ENCODE peak calls at places on chromosomes 2 and 18, in ten cellular contexts. One of them, this sample, is unnamed.
A peak's percentile ranks its signal among the peaks of the same experiment; 100 is the strongest.

GRCh38 chr2:215579809-215580208 is 143.9 kb upstream of the FN1 start:
- DNase-seq in uterus: no peak
- DNase-seq in heart left ventricle: no peak
- DNase-seq in AG10803: peak; percentile 95
- DNase-seq in spleen: no peak
- DNase-seq in Panc1: no peak
- DNase-seq in cardiac fibroblast: peak; percentile 98
- DNase-seq in AG04449: peak; percentile 76
- DNase-seq in Peyer's patch: no peak
- DNase-seq in cardiac muscle cell: no peak
- DNase-seq in this sample: peak; percentile 85

GRCh38 chr2:25528173-25528572 is 145.2 kb downstream of the DTNB start:
- DNase-seq in AG04449: peak; percentile 21
- DNase-seq in uterus: no peak
- DNase-seq in heart left ventricle: no peak
- DNase-seq in cardiac fibroblast: peak; percentile 76
- DNase-seq in spleen: no peak
- DNase-seq in AG10803: peak; percentile 69
- DNase-seq in cardiac muscle cell: no peak
- DNase-seq in Peyer's patch: no peak
- DNase-seq in Panc1: no peak
- DNase-seq in this sample: peak; percentile 48

GRCh38 chr2:4803396-4803795 is 888.8 kb upstream of the SOX11 start:
- DNase-seq in heart left ventricle: no peak
- DNase-seq in spleen: no peak
- DNase-seq in AG04449: no peak
- DNase-seq in cardiac muscle cell: no peak
- DNase-seq in Panc1: no peak
- DNase-seq in cardiac fibroblast: no peak
- DNase-seq in AG10803: no peak
- DNase-seq in uterus: no peak
- DNase-seq in Peyer's patch: no peak
- DNase-seq in this sample: no peak

GRCh38 chr18:79396431-79397287 is 929 bp downstream of the NFATC1 start:
- DNase-seq in cardiac fibroblast: peak; percentile 52
- DNase-seq in Panc1: no peak
- DNase-seq in Peyer's patch: peak; percentile 79
- DNase-seq in heart left ventricle: peak; percentile 76
- DNase-seq in uterus: peak; percentile 55
- DNase-seq in AG04449: no peak
- DNase-seq in spleen: peak; percentile 92
- DNase-seq in AG10803: peak; percentile 52
- DNase-seq in cardiac muscle cell: peak; percentile 71
- DNase-seq in this sample: peak; percentile 54

GRCh38 chr18:44723973-44724778 is 43.5 kb downstream of the SETBP1 start:
- DNase-seq in Peyer's patch: no peak
- DNase-seq in AG04449: no peak
- DNase-seq in cardiac fibroblast: no peak
- DNase-seq in spleen: no peak
- DNase-seq in uterus: no peak
- DNase-seq in AG10803: no peak
- DNase-seq in Panc1: no peak
- DNase-seq in heart left ventricle: no peak
- DNase-seq in cardiac muscle cell: peak; percentile 42
- DNase-seq in this sample: no peak

GRCh38 chr2:101622633-101623521 is 74.6 kb upstream of the MAP4K4 start:
- DNase-seq in Panc1: no peak
- DNase-seq in cardiac fibroblast: no peak
- DNase-seq in uterus: no peak
- DNase-seq in AG04449: no peak
- DNase-seq in AG10803: no peak
- DNase-seq in cardiac muscle cell: no peak
- DNase-seq in Peyer's patch: no peak
- DNase-seq in heart left ventricle: no peak
- DNase-seq in spleen: no peak
- DNase-seq in this sample: no peak

GRCh38 chr2:171367692-171368091 is 66.1 kb downstream of the METTL8 start:
- DNase-seq in Peyer's patch: no peak
- DNase-seq in cardiac fibroblast: no peak
- DNase-seq in spleen: no peak
- DNase-seq in uterus: no peak
- DNase-seq in AG04449: no peak
- DNase-seq in AG10803: no peak
- DNase-seq in heart left ventricle: no peak
- DNase-seq in Panc1: no peak
- DNase-seq in cardiac muscle cell: no peak
- DNase-seq in this sample: no peak

GRCh38 chr18:5542393-5543035 is 1.3 kb downstream of the EPB41L3 start:
- DNase-seq in heart left ventricle: peak; percentile 35
- DNase-seq in Peyer's patch: no peak
- DNase-seq in uterus: no peak
- DNase-seq in cardiac muscle cell: peak; percentile 50
- DNase-seq in AG04449: no peak
- DNase-seq in AG10803: peak; percentile 27
- DNase-seq in spleen: peak; percentile 73
- DNase-seq in Panc1: no peak
- DNase-seq in cardiac fibroblast: peak; percentile 27
- DNase-seq in this sample: no peak

GRCh38 chr2:101860782-101861181 is 131.0 kb upstream of the IL1R2 start:
- DNase-seq in cardiac muscle cell: no peak
- DNase-seq in spleen: no peak
- DNase-seq in cardiac fibroblast: no peak
- DNase-seq in Peyer's patch: no peak
- DNase-seq in AG10803: no peak
- DNase-seq in AG04449: no peak
- DNase-seq in Panc1: no peak
- DNase-seq in uterus: no peak
- DNase-seq in heart left ventricle: no peak
- DNase-seq in this sample: no peak

GRCh38 chr2:216555274-216555673 is 56.6 kb downstream of the RPL37A start:
- DNase-seq in spleen: no peak
- DNase-seq in cardiac muscle cell: no peak
- DNase-seq in AG10803: peak; percentile 90
- DNase-seq in Panc1: no peak
- DNase-seq in cardiac fibroblast: peak; percentile 53
- DNase-seq in AG04449: no peak
- DNase-seq in Peyer's patch: no peak
- DNase-seq in uterus: no peak
- DNase-seq in heart left ventricle: peak; percentile 70
- DNase-seq in this sample: peak; percentile 39

GRCh38 chr18:71831039-71831438 is 713.1 kb downstream of the CBLN2 start:
- DNase-seq in uterus: no peak
- DNase-seq in spleen: no peak
- DNase-seq in AG10803: no peak
- DNase-seq in Peyer's patch: no peak
- DNase-seq in cardiac fibroblast: peak; percentile 1
- DNase-seq in AG04449: no peak
- DNase-seq in Panc1: no peak
- DNase-seq in cardiac muscle cell: no peak
- DNase-seq in heart left ventricle: no peak
- DNase-seq in this sample: peak; percentile 44

GRCh38 chr18:77911973-77912372 is 662.3 kb downstream of the GALR1 start:
- DNase-seq in AG10803: no peak
- DNase-seq in uterus: no peak
- DNase-seq in cardiac muscle cell: no peak
- DNase-seq in spleen: no peak
- DNase-seq in AG04449: no peak
- DNase-seq in cardiac fibroblast: no peak
- DNase-seq in Panc1: no peak
- DNase-seq in Peyer's patch: no peak
- DNase-seq in heart left ventricle: no peak
- DNase-seq in this sample: no peak

GRCh38 chr2:181988154-181988924 is 2.7 kb downstream of the PPP1R1C start:
- DNase-seq in Peyer's patch: no peak
- DNase-seq in uterus: no peak
- DNase-seq in AG10803: no peak
- DNase-seq in spleen: no peak
- DNase-seq in cardiac fibroblast: no peak
- DNase-seq in Panc1: no peak
- DNase-seq in heart left ventricle: no peak
- DNase-seq in AG04449: no peak
- DNase-seq in cardiac muscle cell: no peak
- DNase-seq in this sample: no peak

GRCh38 chr2:72940786-72941185 is 23.5 kb downstream of the EMX1 start:
- DNase-seq in Peyer's patch: no peak
- DNase-seq in cardiac muscle cell: no peak
- DNase-seq in uterus: no peak
- DNase-seq in AG10803: peak; percentile 49
- DNase-seq in heart left ventricle: no peak
- DNase-seq in cardiac fibroblast: peak; percentile 70
- DNase-seq in spleen: no peak
- DNase-seq in AG04449: peak; percentile 56
- DNase-seq in Panc1: no peak
- DNase-seq in this sample: no peak

GRCh38 chr18:62331581-62332436 is 6.7 kb downstream of the TNFRSF11A start:
- DNase-seq in cardiac muscle cell: no peak
- DNase-seq in AG10803: no peak
- DNase-seq in spleen: peak; percentile 50
- DNase-seq in AG04449: no peak
- DNase-seq in heart left ventricle: peak; percentile 52
- DNase-seq in Panc1: peak; percentile 59
- DNase-seq in Peyer's patch: peak; percentile 60
- DNase-seq in uterus: peak; percentile 51
- DNase-seq in cardiac fibroblast: peak; percentile 74
- DNase-seq in this sample: no peak

DNA sequence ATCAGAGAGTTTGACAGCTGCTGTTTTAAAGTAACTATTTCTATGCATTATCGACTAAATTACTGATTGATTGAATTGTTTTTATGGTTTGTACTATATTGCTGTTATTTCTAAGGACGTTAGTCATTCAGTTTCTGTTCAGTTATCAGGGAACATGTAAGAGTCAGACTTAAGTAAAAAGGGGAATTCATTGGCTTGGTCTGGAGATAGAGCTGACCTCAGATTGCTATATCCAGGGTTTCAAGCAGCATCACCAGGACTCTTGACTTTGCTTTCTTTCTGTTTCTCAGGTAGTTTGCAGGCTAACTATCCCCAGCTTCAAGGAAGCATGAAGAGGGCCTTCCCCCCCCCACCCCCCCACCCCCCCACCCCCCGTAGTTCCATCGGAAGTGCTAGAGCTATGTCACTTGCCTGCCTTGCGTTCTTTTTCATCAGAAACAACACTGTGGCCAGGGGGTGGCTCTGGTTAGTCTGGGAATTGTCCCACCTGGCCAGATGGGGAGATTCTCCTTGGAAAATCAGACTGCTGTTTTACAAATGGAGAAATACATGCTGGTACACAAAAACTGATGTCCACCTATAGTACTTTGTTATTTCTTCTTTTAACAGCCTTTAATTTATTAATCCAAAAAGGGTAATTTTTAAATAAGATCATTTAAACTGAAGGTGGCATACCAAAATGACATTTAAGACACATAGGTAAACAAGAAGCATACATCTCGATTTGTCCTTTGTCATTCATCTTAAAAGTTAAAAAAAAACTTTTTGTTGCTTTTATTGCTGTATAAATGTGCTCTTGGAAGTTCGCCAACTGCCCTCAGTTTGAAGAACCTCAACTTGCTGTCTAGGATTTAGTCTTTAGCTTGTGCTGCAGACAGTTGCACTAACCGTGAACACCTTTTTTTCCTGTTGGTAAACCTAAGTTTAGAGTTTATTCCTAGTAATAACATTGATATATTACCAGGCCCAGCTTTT is 9.4 kb downstream of the SMAD4 start:
- DNase-seq in cardiac fibroblast: peak; percentile 57
- DNase-seq in heart left ventricle: no peak
- DNase-seq in AG10803: no peak
- DNase-seq in uterus: no peak
- DNase-seq in AG04449: no peak
- DNase-seq in Panc1: no peak
- DNase-seq in cardiac muscle cell: no peak
- DNase-seq in Peyer's patch: no peak
- DNase-seq in spleen: no peak
- DNase-seq in this sample: no peak
- H3K4me3 ChIP-seq in cardiac fibroblast: no peak overlapping the region
- H3K4me3 ChIP-seq in heart left ventricle: no peak overlapping the region
- H3K4me3 ChIP-seq in AG10803: no peak overlapping the region
- H3K4me3 ChIP-seq in uterus: no peak overlapping the region
- H3K4me3 ChIP-seq in AG04449: no peak overlapping the region
- H3K4me3 ChIP-seq in Panc1: no peak overlapping the region
- H3K4me3 ChIP-seq in cardiac muscle cell: no peak overlapping the region
- H3K4me3 ChIP-seq in Peyer's patch: no peak overlapping the region
- H3K4me3 ChIP-seq in spleen: no peak overlapping the region
- H3K4me3 ChIP-seq in this sample: no peak overlapping the region

DNA sequence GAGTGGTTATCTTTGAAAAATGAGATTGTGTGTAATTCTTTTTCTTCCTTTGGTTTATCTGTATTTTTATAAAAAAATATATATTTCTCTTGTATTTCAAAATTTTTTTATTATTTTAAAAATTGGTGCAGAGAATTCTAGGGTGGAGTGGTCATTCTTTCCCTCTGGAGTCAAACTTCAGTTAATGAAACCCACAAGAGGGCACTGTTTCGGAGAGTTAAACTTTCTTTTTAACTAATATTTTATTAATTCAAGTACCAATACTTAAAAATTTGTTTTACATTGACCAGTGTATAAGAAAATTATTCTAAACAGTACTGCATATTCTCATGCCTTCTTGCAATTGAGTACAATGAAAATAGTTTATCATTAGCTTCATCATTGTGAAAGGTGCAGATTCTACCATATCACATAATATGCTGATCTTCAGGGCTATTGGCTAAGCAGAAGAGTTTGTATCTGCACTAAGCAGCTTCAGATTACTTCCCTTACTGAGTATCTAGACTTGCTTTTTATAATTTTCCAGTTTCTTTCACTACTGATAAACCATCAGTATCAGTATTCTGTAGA is 50.1 kb downstream of the HS1BP3 start:
- DNase-seq in cardiac fibroblast: peak; percentile 61
- DNase-seq in Panc1: no peak
- DNase-seq in Peyer's patch: no peak
- DNase-seq in cardiac muscle cell: no peak
- DNase-seq in spleen: no peak
- DNase-seq in AG10803: peak; percentile 18
- DNase-seq in uterus: no peak
- DNase-seq in AG04449: no peak
- DNase-seq in heart left ventricle: no peak
- DNase-seq in this sample: no peak
- TF ChIP-seq CTCF in cardiac fibroblast: no peak
- TF ChIP-seq CTCF in Panc1: peak; percentile 61
- TF ChIP-seq CTCF in Peyer's patch: peak; percentile 18
- TF ChIP-seq CTCF in cardiac muscle cell: peak; percentile 41
- TF ChIP-seq CTCF in spleen: no peak
- TF ChIP-seq CTCF in AG10803: peak; percentile 57
- TF ChIP-seq CTCF in uterus: peak; percentile 6
- TF ChIP-seq CTCF in AG04449: no peak
- TF ChIP-seq CTCF in heart left ventricle: peak; percentile 58
- TF ChIP-seq CTCF in this sample: peak; percentile 40

GRCh38 chr2:191176305-191176704 is 25.5 kb upstream of the STAT4 start:
- DNase-seq in cardiac fibroblast: no peak
- DNase-seq in heart left ventricle: no peak
- DNase-seq in AG10803: no peak
- DNase-seq in Peyer's patch: no peak
- DNase-seq in Panc1: no peak
- DNase-seq in cardiac muscle cell: no peak
- DNase-seq in spleen: no peak
- DNase-seq in AG04449: no peak
- DNase-seq in uterus: no peak
- DNase-seq in this sample: no peak
- H3K4me3 ChIP-seq in cardiac fibroblast: no peak overlapping the region
- H3K4me3 ChIP-seq in heart left ventricle: no peak overlapping the region
- H3K4me3 ChIP-seq in AG10803: no peak overlapping the region
- H3K4me3 ChIP-seq in Peyer's patch: no peak overlapping the region
- H3K4me3 ChIP-seq in Panc1: no peak overlapping the region
- H3K4me3 ChIP-seq in cardiac muscle cell: no peak overlapping the region
- H3K4me3 ChIP-seq in spleen: no peak overlapping the region
- H3K4me3 ChIP-seq in AG04449: no peak overlapping the region
- H3K4me3 ChIP-seq in uterus: no peak overlapping the region
- H3K4me3 ChIP-seq in this sample: no peak overlapping the region

GRCh38 chr2:152755029-152755428 is 36.6 kb downstream of the ARL6IP6 start:
- DNase-seq in spleen: no peak
- DNase-seq in cardiac fibroblast: peak; percentile 42
- DNase-seq in AG04449: no peak
- DNase-seq in heart left ventricle: no peak
- DNase-seq in uterus: peak; percentile 43
- DNase-seq in AG10803: no peak
- DNase-seq in Panc1: peak; percentile 12
- DNase-seq in cardiac muscle cell: peak; percentile 42
- DNase-seq in Peyer's patch: peak; percentile 51
- DNase-seq in this sample: peak; percentile 34
- TF ChIP-seq CTCF in spleen: no peak
- TF ChIP-seq CTCF in cardiac fibroblast: peak; percentile 52
- TF ChIP-seq CTCF in AG04449: peak; percentile 32
- TF ChIP-seq CTCF in heart left ventricle: peak; percentile 33
- TF ChIP-seq CTCF in uterus: peak; percentile 13
- TF ChIP-seq CTCF in AG10803: peak; percentile 33
- TF ChIP-seq CTCF in Panc1: peak; percentile 59
- TF ChIP-seq CTCF in cardiac muscle cell: peak; percentile 56
- TF ChIP-seq CTCF in Peyer's patch: no peak
- TF ChIP-seq CTCF in this sample: peak; percentile 57

This sample was measured in epithelial cell of esophagus.